ENCODE peak calls at places on chromosomes 5 and 9, in seven cellular contexts. K, Y, I, G, S, F and Z are unnamed samples.

GRCh38 chr9:95107001-95107749 is 210.3 kb downstream of the FANCC start:
- DNase-seq in K (no peak), Y (no peak), I (peak), G (peak), S (no peak), F (no peak), Z (no peak)

GRCh38 chr5:143311955-143312354 is 91.5 kb downstream of the NR3C1 start:
- DNase-seq in K (no peak), Y (no peak), I (no peak), G (no peak), S (no peak), F (no peak), Z (no peak)

GRCh38 chr9:129639756-129640085 is 2.2 kb downstream of the ASB6 start:
- DNase-seq in K (no peak), Y (no peak), I (no peak), G (no peak), S (no peak), F (no peak), Z (no peak)

GRCh38 chr9:83027153-83027867 is 35.6 kb downstream of the RASEF start:
- DNase-seq in K (no peak), Y (no peak), I (no peak), G (no peak), S (no peak), F (no peak), Z (no peak)

GRCh38 chr5:142881727-142882126 is 111.5 kb downstream of the ARHGAP26 start:
- DNase-seq in K (no peak), Y (peak), I (no peak), G (no peak), S (no peak), F (no peak), Z (no peak)

GRCh38 chr9:132002827-132003704 is 76.6 kb downstream of the MED27 start:
- DNase-seq in K (no peak), Y (no peak), I (no peak), G (no peak), S (no peak), F (no peak), Z (peak)

GRCh38 chr5:165579911-165580310 is 2074.5 kb downstream of the MAT2B start:
- DNase-seq in K (no peak), Y (no peak), I (no peak), G (no peak), S (no peak), F (no peak), Z (no peak)

GRCh38 chr5:67648201-67648671 is 451.6 kb upstream of the CD180 start:
- DNase-seq in K (no peak), Y (peak), I (no peak), G (peak), S (no peak), F (no peak), Z (peak)

GRCh38 chr9:26801772-26802171 is 90.8 kb downstream of the CAAP1 start:
- DNase-seq in K (no peak), Y (no peak), I (no peak), G (no peak), S (no peak), F (no peak), Z (no peak)

GRCh38 chr9:91740713-91741112 is 209.3 kb downstream of the ROR2 start:
- DNase-seq in K (no peak), Y (no peak), I (no peak), G (no peak), S (no peak), F (peak), Z (peak)

GRCh38 chr9:89872913-89873707 is 268.3 kb downstream of the GADD45G start:
- DNase-seq in K (no peak), Y (no peak), I (peak), G (no peak), S (no peak), F (no peak), Z (no peak)

GRCh38 chr5:142109356-142110045 is 922 bp downstream of the NDFIP1 start:
- DNase-seq in K (no peak), Y (peak), I (no peak), G (no peak), S (no peak), F (peak), Z (peak)

GRCh38 chr5:26323794-26324193 is 714.6 kb downstream of the CDH9 start:
- DNase-seq in K (no peak), Y (no peak), I (no peak), G (no peak), S (no peak), F (no peak), Z (no peak)

GRCh38 chr5:2038337-2039179 is 155.8 kb upstream of the IRX4 start:
- DNase-seq in K (peak), Y (peak), I (peak), G (peak), S (peak), F (peak), Z (peak)

GRCh38 chr5:71653119-71653518 is 66.0 kb upstream of the CARTPT start:
- DNase-seq in K (no peak), Y (no peak), I (no peak), G (peak), S (no peak), F (no peak), Z (peak)

GRCh38 chr9:93659044-93659836 is 82.9 kb downstream of the PHF2 start:
- DNase-seq in K (no peak), Y (no peak), I (peak), G (peak), S (no peak), F (no peak), Z (no peak)

GRCh38 chr9:12718482-12719026 is 25.4 kb downstream of the TYRP1 start:
- DNase-seq in K (no peak), Y (no peak), I (peak), G (no peak), S (no peak), F (no peak), Z (no peak)

GRCh38 chr5:141476132-141476909 is 555 bp downstream of the PCDHGC3 start:
- DNase-seq in K (no peak), Y (no peak), I (peak), G (peak), S (peak), F (peak), Z (peak)

GRCh38 chr9:129141066-129142041 is 30.1 kb downstream of the PTPA start:
- DNase-seq in K (no peak), Y (no peak), I (no peak), G (peak), S (peak), F (peak), Z (peak)

GRCh38 chr9:36781532-36781931 is 208.8 kb downstream of the MELK start:
- DNase-seq in K (no peak), Y (no peak), I (no peak), G (peak), S (no peak), F (peak), Z (no peak)

GRCh38 chr5:60842859-60843692 is 993 bp downstream of the ELOVL7 start:
- DNase-seq in K (no peak), Y (peak), I (peak), G (peak), S (peak), F (no peak), Z (no peak)

GRCh38 chr5:61563401-61563800 is 231.3 kb downstream of the ZSWIM6 start:
- DNase-seq in K (no peak), Y (no peak), I (no peak), G (peak), S (no peak), F (no peak), Z (no peak)

GRCh38 chr5:79613571-79613970 is 1.3 kb downstream of the TENT2 start:
- DNase-seq in K (no peak), Y (no peak), I (no peak), G (no peak), S (no peak), F (peak), Z (no peak)

GRCh38 chr5:143499480-143500114 is 96.1 kb upstream of the NR3C1 start:
- DNase-seq in K (no peak), Y (no peak), I (no peak), G (no peak), S (no peak), F (no peak), Z (no peak)

GRCh38 chr9:18194316-18194715 is 279.6 kb upstream of the ADAMTSL1 start:
- DNase-seq in K (no peak), Y (no peak), I (no peak), G (no peak), S (no peak), F (no peak), Z (no peak)

GRCh38 chr9:98873535-98874432 is 66.3 kb downstream of the GALNT12 start:
- DNase-seq in K (no peak), Y (no peak), I (no peak), G (peak), S (no peak), F (no peak), Z (no peak)

GRCh38 chr5:135578685-135579341 is at the start of gene CXCL14:
- DNase-seq in K (no peak), Y (no peak), I (peak), G (no peak), S (no peak), F (no peak), Z (peak)

GRCh38 chr5:79025054-79025465 is 40.0 kb upstream of the ARSB start:
- DNase-seq in K (peak), Y (peak), I (peak), G (peak), S (peak), F (peak), Z (peak)

GRCh38 chr5:1152771-1153282 is 41.0 kb upstream of the SLC12A7 start:
- DNase-seq in K (no peak), Y (no peak), I (no peak), G (no peak), S (no peak), F (no peak), Z (no peak)